ENCODE peak calls at places on chromosomes 13 and 19, in five cellular contexts. T is K562, E is H1, V is HepG2, A is GM12878. Y is an unnamed sample.

GRCh38 chr19:6362351-6362801 is 1.0 kb downstream of the CLPP start:
- DNase-seq in T (no peak), E (no peak), V (no peak), A (no peak), Y (no peak)

GRCh38 chr19:7685546-7686445 is 5.2 kb downstream of the TRAPPC5 start:
- DNase-seq in T (no peak), E (no peak), V (no peak), A (no peak), Y (no peak)

GRCh38 chr13:22561581-22561980 is 619.2 kb upstream of the SGCG start:
- DNase-seq in T (no peak), E (no peak), V (no peak), A (no peak), Y (no peak)

GRCh38 chr13:27504541-27504940 is 54.2 kb upstream of the MTIF3 start:
- DNase-seq in T (no peak), E (no peak), V (no peak), A (no peak), Y (no peak)

GRCh38 chr19:15114153-15114540 is 6.9 kb downstream of the SYDE1 start:
- DNase-seq in T (no peak), E (no peak), V (no peak), A (no peak), Y (no peak)

GRCh38 chr13:30026093-30026492 is 175.7 kb upstream of the UBL3 start:
- DNase-seq in T (no peak), E (no peak), V (no peak), A (no peak), Y (no peak)

GRCh38 chr19:46454244-46454643 is 17.1 kb downstream of the PNMA8A start:
- DNase-seq in T (no peak), E (no peak), V (no peak), A (no peak), Y (no peak)

GRCh38 chr13:22218784-22219183 is 547.9 kb downstream of the FGF9 start:
- DNase-seq in T (no peak), E (no peak), V (no peak), A (no peak), Y (no peak)

GRCh38 chr13:34967851-34968562 is 25.9 kb downstream of the NBEA start:
- DNase-seq in T (no peak), E (no peak), V (no peak), A (no peak), Y (no peak)

GRCh38 chr13:23074054-23074805 is 106.5 kb upstream of the SGCG start:
- DNase-seq in T (no peak), E (no peak), V (no peak), A (no peak), Y (no peak)

GRCh38 chr19:41116261-41116660 is 2.0 kb downstream of the CYP2F1 start:
- DNase-seq in T (no peak), E (no peak), V (no peak), A (no peak), Y (no peak)

GRCh38 chr13:109734002-109734785 is 52.2 kb downstream of the IRS2 start:
- DNase-seq in T (no peak), E (no peak), V (no peak), A (no peak), Y (no peak)

GRCh38 chr19:15421726-15422260 is 3.0 kb upstream of the AKAP8L start:
- DNase-seq in T (no peak), E (no peak), V (no peak), A (no peak), Y (no peak)

GRCh38 chr19:1847684-1848398 is 442 bp downstream of the REXO1 start:
- DNase-seq in T (peak), E (no peak), V (peak), A (no peak), Y (no peak)

GRCh38 chr19:1177322-1178114 is 3.5 kb upstream of the SBNO2 start:
- DNase-seq in T (no peak), E (no peak), V (no peak), A (no peak), Y (peak)

GRCh38 chr19:925912-926594 is at the start of gene ARID3A:
- DNase-seq in T (no peak), E (no peak), V (no peak), A (no peak), Y (no peak)

GRCh38 chr13:99558570-99559180 is 57.4 kb downstream of the TM9SF2 start:
- DNase-seq in T (no peak), E (no peak), V (peak), A (no peak), Y (no peak)

GRCh38 chr13:26968431-26969335 is 202.9 kb downstream of the USP12 start:
- DNase-seq in T (no peak), E (no peak), V (peak), A (no peak), Y (no peak)

GRCh38 chr13:40993987-40994386 is 25.1 kb downstream of the ELF1 start:
- DNase-seq in T (no peak), E (no peak), V (no peak), A (no peak), Y (no peak)

GRCh38 chr19:12792853-12793289 is 1.6 kb downstream of the JUNB start:
- DNase-seq in T (peak), E (no peak), V (no peak), A (no peak), Y (no peak)

GRCh38 chr19:9917322-9917721 is 19.0 kb downstream of the OLFM2 start:
- DNase-seq in T (peak), E (no peak), V (peak), A (no peak), Y (peak)

DNA sequence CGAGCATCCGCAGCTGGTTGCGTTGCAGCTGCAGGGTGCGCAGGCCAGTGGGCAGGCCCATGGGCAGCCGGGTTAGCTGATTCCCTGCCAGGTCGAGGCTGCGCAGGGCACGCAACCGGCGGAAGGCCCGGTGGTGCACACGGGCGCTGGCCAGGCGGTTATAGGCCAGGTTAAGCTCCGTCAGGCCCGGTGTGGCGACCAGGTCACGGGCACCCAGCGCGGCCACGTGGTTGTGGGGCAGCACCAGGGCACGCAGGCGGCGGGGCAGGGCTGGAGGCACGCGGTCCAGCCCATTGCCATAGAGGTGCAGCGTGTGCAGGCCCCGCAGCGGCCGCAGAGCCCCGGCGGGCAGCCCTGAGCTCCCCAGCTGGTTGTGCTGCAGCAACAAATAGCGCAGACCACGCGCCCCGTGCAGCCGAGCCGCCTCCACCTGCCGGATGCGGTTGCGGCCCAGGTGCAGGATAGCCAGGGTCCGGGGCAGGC is 5.3 kb downstream of the PODNL1 start:
- DNase-seq in T (no peak), E (no peak), V (no peak), A (no peak), Y (no peak)
- TF ChIP-seq KDM1A in T (no peak), E (no peak), V (no peak), A (no peak), Y (no peak)

DNA sequence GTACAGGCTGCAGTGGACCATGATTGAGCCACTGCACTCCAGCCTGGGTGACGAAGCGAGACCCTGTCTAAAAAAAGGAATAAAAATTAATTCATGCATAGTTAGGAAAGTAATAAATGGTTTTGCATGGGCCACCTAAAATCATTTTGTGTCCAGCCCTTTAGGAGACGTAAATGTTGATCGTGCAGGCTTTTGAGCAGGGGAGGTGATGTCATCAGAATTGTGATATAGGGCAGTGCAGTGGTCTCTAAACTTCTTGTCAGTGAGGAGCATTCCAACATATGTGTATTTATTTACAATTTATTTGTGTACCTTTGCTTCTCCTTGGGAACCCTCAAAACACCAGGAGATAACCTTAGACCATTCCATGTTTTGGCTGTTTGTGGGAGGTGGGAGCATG is 3.0 kb downstream of the SMARCA4 start:
- DNase-seq in T (no peak), E (no peak), V (no peak), A (no peak), Y (no peak)
- TF ChIP-seq RFX5 in T (no peak), E (no peak), V (no peak), A (no peak), Y (no peak)

GRCh38 chr13:90272356-90272755 is 1075.1 kb upstream of the MIR17HG start:
- DNase-seq in T (no peak), E (no peak), V (no peak), A (no peak), Y (no peak)
- TF ChIP-seq KDM1A in T (no peak), E (no peak), V (no peak), A (no peak), Y (no peak)

GRCh38 chr19:5356918-5357317 is 16.3 kb upstream of the PTPRS start:
- DNase-seq in T (no peak), E (no peak), V (no peak), A (no peak), Y (no peak)
- TF ChIP-seq RFX5 in T (no peak), E (no peak), V (no peak), A (no peak), Y (no peak)

GRCh38 chr13:45880242-45880641 is 28.7 kb upstream of the SIAH3 start:
- DNase-seq in T (no peak), E (no peak), V (no peak), A (no peak), Y (no peak)

GRCh38 chr13:45882626-45883025 is 31.1 kb upstream of the SIAH3 start:
- DNase-seq in T (no peak), E (peak), V (no peak), A (no peak), Y (no peak)

GRCh38 chr13:45876781-45877180 is 25.2 kb upstream of the SIAH3 start:
- DNase-seq in T (no peak), E (no peak), V (no peak), A (no peak), Y (no peak)

GRCh38 chr13:45878966-45879365 is 27.4 kb upstream of the SIAH3 start:
- DNase-seq in T (no peak), E (no peak), V (no peak), A (no peak), Y (no peak)

GRCh38 chr13:45879666-45880065 is 28.1 kb upstream of the SIAH3 start:
- DNase-seq in T (peak), E (no peak), V (peak), A (no peak), Y (peak)
- TF ChIP-seq KDM1A in T (no peak), E (no peak), V (no peak), A (no peak), Y (no peak)

DNA sequence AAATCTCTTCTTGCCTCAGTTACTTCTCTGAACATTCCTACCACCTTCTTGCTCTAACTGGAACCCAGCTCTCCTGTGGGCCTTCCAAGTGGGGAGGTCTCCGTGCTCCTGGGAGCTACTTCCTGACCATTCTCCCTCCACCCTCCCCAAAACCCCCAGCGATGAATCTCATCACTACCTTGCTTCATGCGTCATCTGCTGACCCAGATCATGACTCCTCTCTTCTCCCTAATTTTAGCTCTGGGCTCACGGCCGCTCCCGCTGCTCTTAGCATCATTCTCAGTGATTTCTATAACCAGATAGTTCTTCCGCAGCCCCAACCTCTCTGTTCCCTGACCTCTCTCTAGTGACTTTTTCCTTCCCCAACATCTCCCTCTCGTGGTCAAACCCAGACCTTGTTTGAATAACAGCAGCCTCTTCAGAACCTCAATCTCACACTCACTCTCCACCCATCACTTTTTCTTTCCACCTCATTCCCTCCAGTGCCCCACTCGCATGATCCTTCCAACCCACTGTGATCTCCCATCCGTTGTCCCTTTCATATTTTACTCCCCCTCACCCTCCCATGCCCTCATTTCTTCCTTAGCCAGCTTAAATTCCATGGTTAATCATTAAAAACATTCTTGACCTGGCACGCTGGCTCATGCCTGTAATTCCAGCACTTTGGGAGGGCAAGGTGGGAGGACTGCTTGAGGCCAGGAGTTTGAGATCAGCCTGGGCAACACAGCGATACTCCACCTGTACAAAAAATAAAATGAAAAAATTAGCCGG is 21.8 kb downstream of the MRPS12 start:
- DNase-seq in T (peak), E (no peak), V (peak), A (no peak), Y (peak)
- TF ChIP-seq RFX5 in T (no peak), E (no peak), V (no peak), A (no peak), Y (no peak)

DNA sequence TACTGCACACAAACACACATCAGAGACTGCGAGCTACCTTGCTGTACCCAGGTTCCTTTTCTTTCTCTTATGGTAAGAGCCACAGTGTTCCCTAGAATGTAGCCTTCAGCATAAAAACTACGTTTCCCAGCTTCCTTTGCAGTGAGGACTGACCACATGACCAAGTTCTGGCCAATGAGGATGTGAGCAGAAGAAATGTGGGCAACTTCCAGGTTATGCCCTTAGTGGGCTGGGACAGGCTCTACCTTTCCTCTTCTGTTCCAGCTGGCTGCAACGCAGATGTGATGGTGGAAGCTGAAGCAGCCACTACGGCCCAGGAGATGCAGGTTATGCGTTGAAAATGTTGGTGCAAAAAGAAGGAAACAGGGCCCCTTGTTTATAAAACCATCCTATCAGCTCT is 27.5 kb downstream of the VRK3 start:
- DNase-seq in T (peak), E (no peak), V (peak), A (peak), Y (peak)
- TF ChIP-seq KDM1A in T (no peak), E (no peak), V (no peak), A (no peak), Y (no peak)

GRCh38 chr19:50792246-50792851 is 2.1 kb downstream of the ACP4 start:
- DNase-seq in T (no peak), E (no peak), V (no peak), A (no peak), Y (no peak)
- TF ChIP-seq RFX5 in T (no peak), E (no peak), V (no peak), A (no peak), Y (no peak)

DNA sequence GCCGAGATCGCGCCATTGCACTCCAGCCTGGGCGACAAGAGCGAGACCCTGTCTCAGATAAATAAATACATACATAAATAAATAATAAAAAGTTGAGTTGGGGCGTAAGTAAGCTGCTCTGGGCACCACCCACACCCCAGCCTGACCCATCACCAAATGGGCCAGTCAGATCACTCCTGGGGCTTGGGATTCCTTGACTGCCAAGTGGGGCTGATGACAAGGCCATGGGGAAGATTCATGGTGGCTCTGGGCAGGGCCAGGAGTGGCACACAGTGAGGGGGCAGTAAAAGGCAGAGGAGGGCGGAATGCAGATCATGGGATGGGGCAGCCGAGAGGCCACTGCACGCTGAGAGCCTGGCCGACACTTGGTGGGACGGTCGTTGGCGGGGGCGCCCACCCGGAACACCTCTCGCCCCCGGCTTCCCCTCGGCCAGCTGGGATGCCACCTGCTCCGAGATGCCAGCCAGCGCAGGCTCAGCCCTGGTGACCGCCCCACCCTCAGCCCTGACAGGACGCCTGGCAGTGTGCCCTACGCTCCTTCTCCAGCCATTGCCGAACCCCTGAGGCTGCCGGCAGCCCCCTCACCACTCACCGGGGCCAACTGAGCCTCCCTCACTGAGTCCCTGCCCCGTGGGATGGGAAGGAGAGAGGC is 10.9 kb downstream of the ZNF653 start:
- DNase-seq in T (no peak), E (no peak), V (no peak), A (no peak), Y (no peak)
- TF ChIP-seq KDM1A in T (no peak), E (no peak), V (no peak), A (no peak), Y (no peak)

Y was measured in A549.